ENCODE peak calls at places on chromosomes 2 and 18, in six cellular contexts. I, W, B, D, Q and G are unnamed samples. For H3K27me3 and H3K4me1, the result is how much of the 10 kb centered on the place peaks cover.

GRCh38 chr2:96891591-96892333 is 21.9 kb upstream of the SEMA4C start:
- DNase-seq in I (peak), W (no peak), B (no peak), D (no peak), Q (no peak), G (no peak)

GRCh38 chr2:176464886-176465564 is 195.8 kb downstream of the MTX2 start:
- DNase-seq in I (no peak), W (no peak), B (no peak), D (no peak), Q (no peak), G (no peak)

GRCh38 chr2:112683550-112684414 is 37.0 kb upstream of the NT5DC4 start:
- DNase-seq in I (no peak), W (peak), B (no peak), D (no peak), Q (no peak), G (no peak)

GRCh38 chr2:23286765-23287155 is 98.2 kb upstream of the KLHL29 start:
- DNase-seq in I (peak), W (peak), B (peak), D (no peak), Q (no peak), G (no peak)

GRCh38 chr2:9002637-9003365 is 683 bp downstream of the MBOAT2 start:
- DNase-seq in I (no peak), W (no peak), B (peak), D (no peak), Q (peak), G (peak)

GRCh38 chr2:186159101-186159500 is 327.0 kb upstream of the ZC3H15 start:
- DNase-seq in I (no peak), W (no peak), B (no peak), D (no peak), Q (no peak), G (no peak)

GRCh38 chr18:10215444-10215843 is 239.0 kb upstream of the APCDD1 start:
- DNase-seq in I (no peak), W (no peak), B (no peak), D (no peak), Q (no peak), G (no peak)

GRCh38 chr2:42289222-42289621 is 71.8 kb downstream of the COX7A2L start:
- DNase-seq in I (no peak), W (no peak), B (no peak), D (no peak), Q (no peak), G (no peak)

GRCh38 chr18:21826196-21826595 is 85.6 kb downstream of the MIB1 start:
- DNase-seq in I (no peak), W (no peak), B (no peak), D (no peak), Q (no peak), G (peak)

GRCh38 chr2:236216711-236217110 is 47.5 kb downstream of the ASB18 start:
- DNase-seq in I (no peak), W (no peak), B (no peak), D (no peak), Q (no peak), G (no peak)

GRCh38 chr2:173797586-173798263 is 167.4 kb downstream of the SP3 start:
- DNase-seq in I (no peak), W (no peak), B (no peak), D (no peak), Q (no peak), G (no peak)

GRCh38 chr2:124533226-124533954 is 508.3 kb downstream of the CNTNAP5 start:
- DNase-seq in I (no peak), W (no peak), B (no peak), D (no peak), Q (no peak), G (no peak)

GRCh38 chr2:109663721-109664120 is 49.6 kb downstream of the SOWAHC start:
- DNase-seq in I (peak), W (no peak), B (peak), D (no peak), Q (no peak), G (peak)

GRCh38 chr2:7819316-7819715 is 862.5 kb upstream of the ID2 start:
- DNase-seq in I (no peak), W (no peak), B (no peak), D (no peak), Q (no peak), G (no peak)

GRCh38 chr2:112065966-112066365 is 10.9 kb downstream of the TMEM87B start:
- DNase-seq in I (no peak), W (peak), B (no peak), D (no peak), Q (no peak), G (peak)

GRCh38 chr2:74991977-74992376 is 33.5 kb downstream of the POLE4 start:
- DNase-seq in I (no peak), W (peak), B (no peak), D (no peak), Q (no peak), G (peak)

GRCh38 chr2:113083311-113083710 is 15.5 kb downstream of the IL1F10 start:
- DNase-seq in I (no peak), W (peak), B (no peak), D (no peak), Q (no peak), G (no peak)

GRCh38 chr2:216855614-216856013 is 4.2 kb downstream of the TNP1 start:
- DNase-seq in I (no peak), W (no peak), B (peak), D (no peak), Q (no peak), G (no peak)

GRCh38 chr2:43073373-43073772 is 153.0 kb downstream of the ZFP36L2 start:
- DNase-seq in I (peak), W (peak), B (peak), D (no peak), Q (peak), G (peak)

GRCh38 chr2:171434671-171434980 is 600 bp downstream of the DCAF17 start:
- DNase-seq in I (no peak), W (no peak), B (no peak), D (no peak), Q (no peak), G (no peak)

GRCh38 chr2:40032650-40033319 is 253.7 kb upstream of the THUMPD2 start:
- DNase-seq in I (no peak), W (peak), B (no peak), D (no peak), Q (no peak), G (peak)

GRCh38 chr18:59697236-59697932 is at the start of gene CCBE1:
- DNase-seq in I (peak), W (peak), B (peak), D (no peak), Q (no peak), G (peak)

GRCh38 chr18:24677011-24677410 is 216.6 kb downstream of the HRH4 start:
- DNase-seq in I (no peak), W (no peak), B (no peak), D (no peak), Q (no peak), G (no peak)

GRCh38 chr2:234681206-234681605 is 184.3 kb upstream of the ARL4C start:
- DNase-seq in I (no peak), W (no peak), B (no peak), D (no peak), Q (no peak), G (no peak)

GRCh38 chr2:237731663-237732062 is 66.9 kb upstream of the RBM44 start:
- DNase-seq in I (no peak), W (peak), B (no peak), D (no peak), Q (no peak), G (peak)

GRCh38 chr2:237687666-237688065 is 60.3 kb downstream of the LRRFIP1 start:
- DNase-seq in I (peak), W (peak), B (peak), D (peak), Q (peak), G (peak)

GRCh38 chr2:56132138-56132537 is 51.7 kb upstream of the CCDC85A start:
- DNase-seq in I (no peak), W (no peak), B (no peak), D (no peak), Q (no peak), G (no peak)

GRCh38 chr2:142791335-142791734 is 86.1 kb upstream of the KYNU start:
- DNase-seq in I (no peak), W (no peak), B (no peak), D (no peak), Q (no peak), G (no peak)

DNA sequence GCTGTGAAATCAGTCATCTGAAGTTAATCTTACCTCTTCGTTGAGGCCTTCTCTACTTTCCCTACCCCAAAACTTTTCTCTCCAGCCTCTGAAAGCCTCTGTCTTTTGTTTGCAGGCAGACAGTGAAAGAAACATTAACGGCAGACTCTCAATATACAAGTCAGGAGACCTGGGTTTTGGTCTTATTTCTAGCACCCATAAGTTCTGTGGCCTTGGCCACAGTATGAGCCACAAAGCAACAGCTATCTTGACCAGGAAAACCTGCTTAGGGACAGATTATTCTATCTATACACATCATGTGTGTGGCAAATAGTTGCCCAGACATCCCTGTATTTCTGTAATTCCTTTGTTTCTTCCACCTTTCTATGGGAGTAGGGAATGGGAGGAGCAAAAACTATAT is 318.3 kb downstream of the AGPS start:
- DNase-seq in I (no peak), W (no peak), B (no peak), D (no peak), Q (no peak), G (no peak)
- H3K27me3 ChIP-seq in I (under half), W (under half), B (under half), D (under half), Q (under half), G (under half)

GRCh38 chr2:190469770-190470169 is 61.6 kb downstream of the MFSD6 start:
- DNase-seq in I (no peak), W (no peak), B (peak), D (no peak), Q (no peak), G (peak)

GRCh38 chr2:190466819-190467444 is 58.8 kb downstream of the MFSD6 start:
- DNase-seq in I (no peak), W (no peak), B (no peak), D (no peak), Q (no peak), G (no peak)

GRCh38 chr2:190465060-190465459 is 56.9 kb downstream of the MFSD6 start:
- DNase-seq in I (no peak), W (no peak), B (no peak), D (no peak), Q (no peak), G (no peak)

GRCh38 chr2:190468814-190469569 is 60.8 kb downstream of the MFSD6 start:
- DNase-seq in I (peak), W (no peak), B (peak), D (no peak), Q (no peak), G (peak)

GRCh38 chr2:190467575-190468083 is 59.5 kb downstream of the MFSD6 start:
- DNase-seq in I (no peak), W (no peak), B (no peak), D (no peak), Q (no peak), G (no peak)
- H3K27ac ChIP-seq in I (no peak), W (no peak), B (peak), D (no peak), Q (peak), G (no peak)

DNA sequence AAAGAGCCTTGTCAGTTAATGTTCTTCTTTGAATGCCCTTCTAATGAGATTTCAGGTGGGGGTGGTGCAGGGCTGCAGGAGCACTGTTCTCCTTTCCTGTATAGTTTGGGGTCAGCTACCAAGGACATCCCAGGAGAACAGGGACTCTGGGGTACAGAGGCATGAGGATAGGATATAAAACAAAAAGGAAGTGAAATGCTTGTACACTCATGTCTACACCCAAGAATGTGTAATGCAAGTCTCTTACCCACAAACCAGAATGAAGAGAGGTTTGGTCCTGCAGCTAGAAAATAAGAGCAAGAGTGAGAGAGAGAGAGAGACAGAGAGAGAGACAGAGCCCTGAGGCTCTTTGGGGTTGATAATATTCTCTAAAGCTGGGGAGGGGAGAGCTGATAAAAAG is 151.8 kb upstream of the KCTD1 start:
- DNase-seq in I (no peak), W (no peak), B (no peak), D (no peak), Q (no peak), G (no peak)
- H3K4me1 ChIP-seq in I (under half), W (under half), B (under half), D (under half), Q (under half), G (under half)

GRCh38 chr2:126911111-126911796 is 12.6 kb downstream of the TEX51 start:
- DNase-seq in I (no peak), W (no peak), B (no peak), D (no peak), Q (peak), G (no peak)
- H3K27me3 ChIP-seq in I (under half), W (under half), B (under half), D (under half), Q (under half), G (under half)